ENCODE peak calls at places on chromosomes 12 and 14, in seven cellular contexts. M is HL-60, J is lung, T is breast epithelium, Q is kidney, Y is AG04450, I is endothelial cell of umbilical vein. L is an unnamed sample.
A peak's percentile ranks its signal among the peaks of the same experiment; 100 is the strongest.

GRCh38 chr12:131795688-131796410 is 32.3 kb upstream of the MMP17 start:
- DNase-seq in J (peak; percentile 61), T (no peak), I (no peak), Q (no peak), M (no peak), Y (no peak), L (no peak)

GRCh38 chr12:52818376-52818775 is 4.5 kb upstream of the KRT4 start:
- DNase-seq in J (no peak), Q (no peak), T (no peak), I (no peak), Y (no peak), M (no peak), L (no peak)

GRCh38 chr12:6096527-6096926 is 27.9 kb downstream of the VWF start:
- DNase-seq in Y (no peak), I (no peak), J (no peak), M (no peak), T (peak; percentile 2), Q (no peak), L (peak; percentile 2)

GRCh38 chr12:48788522-48788851 is 402 bp downstream of the ADCY6 start:
- DNase-seq in Q (no peak), Y (no peak), J (no peak), T (no peak), I (peak; percentile 12), M (no peak), L (no peak)

GRCh38 chr12:2138871-2139308 is 86.1 kb downstream of the CACNA1C start:
- DNase-seq in Q (no peak), T (no peak), J (no peak), Y (no peak), M (no peak), I (no peak), L (peak; percentile 60)

GRCh38 chr12:2959508-2960431 is 573 bp downstream of the TEAD4 start:
- DNase-seq in Q (peak; percentile 93), Y (no peak), J (peak; percentile 60), M (no peak), T (no peak), I (peak; percentile 72), L (no peak)

GRCh38 chr12:114508529-114509129 is 102.7 kb upstream of the TBX5 start:
- DNase-seq in Q (no peak), T (peak; percentile 70), J (peak; percentile 70), M (peak; percentile 56), I (peak; percentile 56), Y (peak; percentile 59), L (peak; percentile 57)

GRCh38 chr12:33265037-33265436 is 174.6 kb downstream of the SYT10 start:
- DNase-seq in J (no peak), T (no peak), Y (no peak), M (no peak), Q (no peak), I (no peak), L (no peak)

GRCh38 chr12:12723147-12723680 is 6.0 kb downstream of the CDKN1B start:
- DNase-seq in J (no peak), T (no peak), M (no peak), I (peak; percentile 48), Q (no peak), Y (no peak), L (no peak)

GRCh38 chr12:86914716-86915115 is 658.5 kb upstream of the MGAT4C start:
- DNase-seq in I (peak; percentile 69), M (peak; percentile 14), J (no peak), Y (peak; percentile 24), T (no peak), Q (no peak), L (no peak)

GRCh38 chr14:98912655-98913054 is 359.3 kb downstream of the BCL11B start:
- DNase-seq in T (no peak), Y (no peak), J (no peak), I (no peak), M (no peak), Q (no peak), L (no peak)

GRCh38 chr12:46390881-46391280 is 18.3 kb upstream of the SLC38A2 start:
- DNase-seq in Q (no peak), J (no peak), Y (no peak), T (no peak), M (no peak), I (peak; percentile 76), L (no peak)

GRCh38 chr12:11581179-11581755 is 68.2 kb upstream of the ETV6 start:
- DNase-seq in Y (peak; percentile 59), Q (no peak), M (peak; percentile 69), I (peak; percentile 65), J (peak; percentile 53), T (peak; percentile 57), L (no peak)

GRCh38 chr12:96908170-96908675 is 1.2 kb downstream of the NEDD1 start:
- DNase-seq in I (no peak), Q (no peak), M (no peak), T (no peak), J (no peak), Y (no peak), L (no peak)

GRCh38 chr12:6606331-6607131 is 648 bp downstream of the CHD4 start:
- DNase-seq in M (peak; percentile 54), J (peak; percentile 57), I (peak; percentile 40), Y (no peak), Q (peak; percentile 94), T (peak; percentile 56), L (peak; percentile 87)

GRCh38 chr12:41174602-41175001 is 13.5 kb upstream of the PDZRN4 start:
- DNase-seq in J (no peak), Y (no peak), Q (no peak), M (no peak), T (no peak), I (no peak), L (no peak)

GRCh38 chr14:65961004-65961403 is 525.2 kb upstream of the CCDC196 start:
- DNase-seq in Y (no peak), Q (no peak), M (peak; percentile 27), J (peak; percentile 41), I (peak; percentile 39), T (no peak), L (peak; percentile 78)

GRCh38 chr12:50185975-50186663 is 18.9 kb upstream of the CERS5 start:
- DNase-seq in M (no peak), Y (no peak), I (peak; percentile 92), T (no peak), J (no peak), Q (no peak), L (no peak)

GRCh38 chr12:126353604-126354003 is 1288.4 kb downstream of the AACS start:
- DNase-seq in Q (no peak), J (no peak), Y (no peak), I (no peak), M (no peak), T (no peak), L (no peak)

GRCh38 chr14:77318006-77318553 is 2.6 kb downstream of the POMT2 start:
- DNase-seq in I (no peak), T (no peak), Y (no peak), J (no peak), Q (no peak), M (no peak), L (no peak)

GRCh38 chr14:42200951-42201350 is 594.3 kb downstream of the LRFN5 start:
- DNase-seq in M (no peak), Q (no peak), J (no peak), I (no peak), Y (no peak), T (no peak), L (no peak)

GRCh38 chr12:647039-647712 is 16.1 kb downstream of the NINJ2 start:
- DNase-seq in J (no peak), M (no peak), I (no peak), T (no peak), Q (no peak), Y (no peak), L (no peak)
- TF ChIP-seq CTCF in J (no peak), M (no peak), I (no peak), T (no peak), Q (no peak), Y (no peak), L (no peak)

GRCh38 chr12:64080319-64081008 is 141.6 kb downstream of the KICS2 start:
- DNase-seq in Y (no peak), J (no peak), M (no peak), Q (no peak), T (no peak), I (no peak), L (no peak)

GRCh38 chr12:64081020-64081419 is 141.1 kb downstream of the KICS2 start:
- DNase-seq in M (no peak), Q (no peak), J (no peak), I (no peak), Y (no peak), T (no peak), L (no peak)

GRCh38 chr12:64082866-64083268 is 139.2 kb downstream of the KICS2 start:
- DNase-seq in M (no peak), Y (no peak), Q (no peak), I (no peak), J (no peak), T (no peak), L (no peak)

GRCh38 chr12:64072946-64073345 is 149.2 kb downstream of the KICS2 start:
- DNase-seq in T (no peak), M (no peak), J (no peak), I (no peak), Y (no peak), Q (no peak), L (no peak)

DNA sequence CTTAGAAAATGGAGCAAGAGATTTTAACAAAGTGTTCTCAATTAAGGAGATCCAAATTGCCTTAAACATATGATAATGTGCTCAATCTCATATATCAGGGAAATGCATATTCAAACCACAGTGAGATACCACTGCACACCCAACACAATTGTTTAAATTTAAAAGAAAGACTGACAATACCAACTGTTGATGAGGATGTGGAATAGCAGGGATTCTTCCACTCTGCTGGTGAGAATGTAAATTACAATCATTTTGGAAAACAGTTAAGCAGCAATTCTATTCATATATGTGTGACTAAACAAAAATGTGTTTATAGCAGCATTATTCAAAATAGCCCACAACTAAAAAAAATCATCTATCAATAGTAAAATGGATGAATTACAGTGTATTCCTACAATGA is 144.2 kb downstream of the KICS2 start:
- DNase-seq in I (peak; percentile 15), Y (no peak), T (no peak), Q (no peak), J (no peak), M (no peak), L (no peak)
- TF ChIP-seq CTCF in I (no peak), Y (peak; percentile 47), T (no peak), Q (no peak), J (no peak), M (no peak), L (no peak)

GRCh38 chr12:124480469-124481256 is 86.7 kb downstream of the NCOR2 start:
- DNase-seq in Y (no peak), J (no peak), Q (peak; percentile 96), I (no peak), M (no peak), T (peak; percentile 72), L (peak; percentile 75)

GRCh38 chr12:124479680-124480468 is 87.5 kb downstream of the NCOR2 start:
- DNase-seq in I (no peak), M (no peak), T (no peak), Q (peak; percentile 74), Y (no peak), J (no peak), L (no peak)

GRCh38 chr12:124477109-124477915 is 90.1 kb downstream of the NCOR2 start:
- DNase-seq in T (no peak), M (no peak), I (no peak), Y (no peak), Q (peak; percentile 32), J (no peak), L (no peak)

GRCh38 chr12:124478985-124479645 is 88.3 kb downstream of the NCOR2 start:
- DNase-seq in I (no peak), J (no peak), M (no peak), Q (peak; percentile 62), T (no peak), Y (no peak), L (no peak)

GRCh38 chr12:124478416-124478815 is 89.0 kb downstream of the NCOR2 start:
- DNase-seq in J (no peak), T (no peak), Y (no peak), Q (peak; percentile 14), I (no peak), M (no peak), L (no peak)
- TF ChIP-seq CTCF in J (no peak), T (no peak), Y (no peak), Q (no peak), I (no peak), M (no peak), L (no peak)

GRCh38 chr12:47574252-47575021 is 131.4 kb downstream of the RPAP3 start:
- DNase-seq in T (no peak), I (no peak), Y (no peak), J (no peak), M (no peak), Q (no peak), L (no peak)
- TF ChIP-seq CTCF in T (no peak), I (no peak), Y (no peak), J (no peak), M (no peak), Q (no peak), L (no peak)